ENCODE peak calls at places on chromosomes 3 and 15, in seven cellular contexts. E is ascending aorta; P is adrenal gland; Z is colonic mucosa; L is HCT116; B is CD8-positive, alpha-beta T cell; I is IMR-90. Y is an unnamed sample.

GRCh38 chr15:86089422-86089821 is 9.8 kb downstream of the AGBL1 start:
- DNase-seq in L (no peak), I (no peak), P (no peak), E (no peak), B (no peak), Z (no peak), Y (no peak)

GRCh38 chr3:126753191-126754160 is 49.4 kb downstream of the CHCHD6 start:
- DNase-seq in E (no peak), P (no peak), L (no peak), I (peak; percentile 63), Z (no peak), B (no peak), Y (no peak)

GRCh38 chr3:151430821-151431484 is 29.9 kb downstream of the IGSF10 start:
- DNase-seq in B (no peak), P (peak; percentile 30), I (no peak), L (no peak), E (no peak), Z (no peak), Y (no peak)

GRCh38 chr3:194682651-194683310 is 2.9 kb upstream of the FAM43A start:
- DNase-seq in Z (peak; percentile 80), P (peak; percentile 74), B (peak; percentile 75), E (peak; percentile 37), L (peak; percentile 88), I (peak; percentile 86), Y (peak; percentile 56)

GRCh38 chr3:56547486-56547885 is 9.5 kb upstream of the CCDC66 start:
- DNase-seq in E (no peak), I (no peak), L (peak; percentile 8), P (no peak), Z (no peak), B (no peak), Y (no peak)

GRCh38 chr3:132256984-132257383 is 60.2 kb upstream of the ACP3 start:
- DNase-seq in I (peak; percentile 56), P (peak; percentile 35), B (no peak), E (no peak), L (peak; percentile 38), Z (peak; percentile 35), Y (no peak)

GRCh38 chr15:76996526-76997401 is 1.8 kb downstream of the PSTPIP1 start:
- DNase-seq in Z (no peak), L (no peak), I (peak; percentile 27), E (no peak), P (no peak), B (peak; percentile 72), Y (no peak)

GRCh38 chr3:19543212-19543841 is 390.7 kb downstream of the EFHB start:
- DNase-seq in Z (no peak), E (no peak), L (peak; percentile 1), I (no peak), P (peak; percentile 8), B (no peak), Y (peak; percentile 36)

GRCh38 chr3:106423321-106424225 is 554.8 kb upstream of the CBLB start:
- DNase-seq in Z (no peak), E (no peak), I (no peak), P (no peak), B (no peak), L (no peak), Y (peak; percentile 17)

GRCh38 chr3:61571516-61572336 is 10.4 kb downstream of the PTPRG start:
- DNase-seq in I (peak; percentile 84), E (no peak), Z (no peak), P (no peak), B (no peak), L (no peak), Y (no peak)

GRCh38 chr15:52728899-52729298 is 49.7 kb upstream of the ATOSA start:
- DNase-seq in Z (no peak), P (no peak), I (peak; percentile 42), B (no peak), E (no peak), L (no peak), Y (no peak)

GRCh38 chr3:46675843-46676567 is 17.5 kb downstream of the ALS2CL start:
- DNase-seq in P (peak; percentile 55), E (no peak), Z (no peak), B (no peak), L (no peak), I (peak; percentile 29), Y (no peak)

GRCh38 chr15:84748274-84749110 is at the start of gene ZNF592:
- DNase-seq in L (no peak), I (peak; percentile 70), B (peak; percentile 80), Z (peak; percentile 83), P (peak; percentile 89), E (peak; percentile 24), Y (peak; percentile 87)

GRCh38 chr15:81270781-81271491 is 53.0 kb downstream of the STARD5 start:
- DNase-seq in I (peak; percentile 77), B (no peak), L (no peak), Z (no peak), E (no peak), P (no peak), Y (no peak)

GRCh38 chr3:60854762-60855161 is 396.5 kb downstream of the FHIT start:
- DNase-seq in E (no peak), B (no peak), L (no peak), P (no peak), Z (no peak), I (no peak), Y (no peak)

GRCh38 chr15:30984542-30984941 is 6.9 kb downstream of the MTMR10 start:
- DNase-seq in P (no peak), E (no peak), I (no peak), Z (no peak), L (no peak), B (no peak), Y (no peak)
- TF ChIP-seq CTCF in P (no peak), E (no peak), I (no peak), Z (no peak), L (no peak), B (no peak), Y (no peak)

GRCh38 chr3:123739754-123740153 is 144.4 kb downstream of the MYLK start:
- DNase-seq in E (no peak), I (peak; percentile 93), Z (no peak), L (no peak), B (no peak), P (no peak), Y (no peak)
- H3K4me3 ChIP-seq in E (no peak overlapping the region), I (no peak overlapping the region), Z (no peak overlapping the region), L (no peak overlapping the region), B (no peak overlapping the region), P (no peak overlapping the region), Y (no peak overlapping the region)

GRCh38 chr3:172449468-172450149 is 1.4 kb upstream of the GHSR start:
- DNase-seq in I (peak; percentile 25), E (no peak), P (peak; percentile 50), B (no peak), Z (no peak), L (no peak), Y (no peak)

GRCh38 chr3:172454180-172454579 is 5.9 kb upstream of the GHSR start:
- DNase-seq in B (no peak), E (no peak), Z (no peak), L (no peak), P (no peak), I (no peak), Y (no peak)

GRCh38 chr3:172447611-172448579 is at the start of gene GHSR:
- DNase-seq in E (no peak), I (no peak), Z (no peak), L (no peak), P (no peak), B (no peak), Y (no peak)

GRCh38 chr3:172446198-172446597 is 2.1 kb downstream of the GHSR start:
- DNase-seq in B (no peak), P (no peak), I (no peak), L (no peak), Z (no peak), E (no peak), Y (no peak)

DNA sequence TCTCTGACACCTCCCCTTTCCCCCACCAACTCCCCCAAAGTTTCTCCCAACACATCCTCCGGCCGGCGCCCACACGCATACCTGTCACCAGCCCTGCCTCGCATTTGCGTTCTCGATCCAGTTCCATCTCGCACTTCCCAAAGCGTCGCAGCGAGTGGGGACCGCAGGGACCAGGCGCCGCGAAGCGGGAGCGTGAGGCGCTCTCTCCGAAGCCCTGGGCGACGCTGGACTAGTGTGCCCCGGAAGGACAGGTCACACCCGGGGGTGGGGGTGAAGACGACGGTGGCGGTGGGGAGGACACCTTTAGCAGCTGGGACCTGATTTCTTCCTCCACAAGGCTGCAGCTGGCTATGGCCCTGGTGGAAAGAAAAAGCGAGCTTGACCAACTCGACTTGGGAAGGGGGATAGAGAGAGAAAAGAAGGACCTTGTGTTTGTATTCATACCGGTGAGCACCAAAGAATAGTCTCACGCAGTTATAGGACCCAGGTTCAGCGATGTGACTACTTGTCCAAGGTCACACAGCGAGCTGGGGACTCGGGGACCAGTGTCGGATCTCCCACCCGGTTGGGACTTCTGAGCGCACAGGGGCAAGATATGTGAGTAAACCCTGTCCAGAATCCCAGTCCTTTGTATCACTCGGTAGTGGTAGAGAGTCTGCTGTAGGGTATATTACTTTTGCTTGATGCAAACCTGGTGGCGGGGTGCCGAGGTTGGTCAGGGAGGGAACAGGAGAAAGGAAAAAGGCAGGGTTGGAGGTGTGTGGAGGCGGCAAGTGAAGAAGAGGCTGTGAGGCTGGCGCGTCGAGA is 608 bp upstream of the GHSR start:
- DNase-seq in P (no peak), Z (no peak), B (no peak), E (no peak), L (no peak), I (no peak), Y (no peak)
- H3K27me3 ChIP-seq in P (peaks cover 57% of the 10 kb centered on the region), Z (peaks cover 42% of the 10 kb centered on the region), B (peaks cover 12% of the 10 kb centered on the region), E (peaks cover 20% of the 10 kb centered on the region), L (no peaks in the 10 kb centered on the region), I (peaks cover 44% of the 10 kb centered on the region), Y (no peaks in the 10 kb centered on the region)

GRCh38 chr15:26421065-26421464 is 351.8 kb downstream of the GABRB3 start:
- DNase-seq in E (no peak), I (no peak), B (no peak), L (no peak), P (no peak), Z (no peak), Y (no peak)
- TF ChIP-seq CTCF in E (no peak), I (no peak), B (no peak), L (no peak), P (no peak), Z (no peak), Y (no peak)

DNA sequence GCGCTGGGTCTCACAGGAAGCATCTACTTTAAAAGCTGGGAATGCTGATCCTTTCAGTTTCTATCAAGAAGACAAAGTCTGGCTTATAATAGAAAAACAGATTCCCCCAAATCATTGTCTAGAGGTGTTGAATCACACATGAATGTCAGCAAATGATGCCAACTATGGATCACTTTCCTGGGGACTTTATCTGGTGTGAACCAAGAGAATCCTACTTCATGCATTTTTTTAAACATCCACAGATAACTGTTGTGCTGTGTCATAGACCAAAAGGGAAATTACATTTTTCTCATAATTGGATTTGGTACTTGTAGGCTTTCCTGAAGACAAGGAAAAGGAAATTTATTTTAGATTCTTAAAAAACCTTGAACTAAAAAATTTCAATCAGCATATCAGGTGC is 132.7 kb downstream of the CD47 start:
- DNase-seq in I (no peak), B (no peak), Z (no peak), P (no peak), E (no peak), L (no peak), Y (no peak)
- H3K4me3 ChIP-seq in I (no peak overlapping the region), B (no peak overlapping the region), Z (no peak overlapping the region), P (no peak overlapping the region), E (peak overlapping the region; percentile 14), L (no peak overlapping the region), Y (no peak overlapping the region)